ENCODE peak calls at places on chromosomes 12 and 14, in eight cellular contexts. W is activated naive CD8-positive, alpha-beta T cell treated with anti-CD3 and anti-CD28 coated beads for 36 hours; U is Kasumi-1; V is SK-MEL-5; Y is AG09309; P is fibroblast of mammary gland; F is kidney glomerular epithelial cell; R is neural crest cell. H is an unnamed sample.

GRCh38 chr14:103872492-103873113 is 25.2 kb upstream of the PPP1R13B start:
- DNase-seq in W (peak), U (no peak), V (no peak), Y (no peak), P (no peak), F (no peak), R (no peak), H (no peak)

GRCh38 chr14:68463705-68464104 is 329.2 kb downstream of the ZFP36L1 start:
- DNase-seq in W (no peak), U (no peak), V (no peak), Y (no peak), P (no peak), F (no peak), R (no peak), H (no peak)

GRCh38 chr14:31568151-31568550 is 6.9 kb downstream of the NUBPL start:
- DNase-seq in W (no peak), U (no peak), V (no peak), Y (no peak), P (peak), F (no peak), R (no peak), H (no peak)

GRCh38 chr12:57133013-57133569 is 4.8 kb downstream of the LRP1 start:
- DNase-seq in W (no peak), U (no peak), V (no peak), Y (no peak), P (peak), F (no peak), R (no peak), H (no peak)

GRCh38 chr14:103721334-103722120 is 5.9 kb downstream of the ZFYVE21 start:
- DNase-seq in W (no peak), U (no peak), V (no peak), Y (peak), P (peak), F (no peak), R (no peak), H (no peak)

GRCh38 chr12:52772727-52773126 is 4.4 kb downstream of the KRT76 start:
- DNase-seq in W (no peak), U (no peak), V (no peak), Y (no peak), P (no peak), F (no peak), R (no peak), H (no peak)

GRCh38 chr14:98133806-98134205 is 1138.2 kb downstream of the BCL11B start:
- DNase-seq in W (no peak), U (no peak), V (no peak), Y (no peak), P (peak), F (no peak), R (no peak), H (no peak)

GRCh38 chr14:98243332-98243731 is 1028.7 kb downstream of the BCL11B start:
- DNase-seq in W (no peak), U (no peak), V (no peak), Y (no peak), P (no peak), F (no peak), R (no peak), H (no peak)

GRCh38 chr12:2110127-2110526 is 57.3 kb downstream of the CACNA1C start:
- DNase-seq in W (no peak), U (no peak), V (no peak), Y (no peak), P (no peak), F (no peak), R (no peak), H (no peak)

GRCh38 chr12:26021534-26021933 is 63.1 kb downstream of the RASSF8 start:
- DNase-seq in W (no peak), U (no peak), V (no peak), Y (no peak), P (no peak), F (no peak), R (no peak), H (no peak)

GRCh38 chr12:32659908-32660440 is 19.1 kb upstream of the DNM1L start:
- DNase-seq in W (no peak), U (no peak), V (no peak), Y (no peak), P (no peak), F (no peak), R (no peak), H (no peak)

GRCh38 chr14:59482471-59483331 is 1.5 kb downstream of the L3HYPDH start:
- DNase-seq in W (no peak), U (no peak), V (peak), Y (peak), P (peak), F (peak), R (no peak), H (no peak)

GRCh38 chr12:110174373-110174996 is 50.3 kb downstream of the IFT81 start:
- DNase-seq in W (no peak), U (no peak), V (peak), Y (no peak), P (no peak), F (no peak), R (no peak), H (no peak)

GRCh38 chr12:121796855-121797751 is 3.6 kb upstream of the RHOF start:
- DNase-seq in W (no peak), U (no peak), V (peak), Y (no peak), P (peak), F (peak), R (peak), H (no peak)